ENCODE peak calls at places on chromosomes 12 and 14, in nine cellular contexts. One of them, this sample, is unnamed.

GRCh38 chr14:101503431-101504095 is 57.7 kb upstream of the DIO3 start:
- DNase-seq in stimulated activated effector memory CD8-positive, alpha-beta T cell treated with anti-CD3 and anti-CD28 coated beads, Interleukin-12 subunit alpha, Interleukin-12 subunit beta, amount 100 ng/mL, for 72 hours: no peak
- DNase-seq in ELF-1: no peak
- DNase-seq in NCI-H82: no peak
- DNase-seq in epithelial cell of esophagus: no peak
- DNase-seq in activated naive CD4-positive, alpha-beta T cell treated with Interleukin-2 at 50 U/mL for 16 hours: no peak
- DNase-seq in progenitor cell of endocrine pancreas: no peak
- DNase-seq in activated T-helper 9 cell treated with anti-CD3 and anti-CD28 coated beads, Interleukin-2, amount 50 U/mL, for 16 hours: no peak
- DNase-seq in Caki2: no peak
- DNase-seq in this sample: no peak

GRCh38 chr12:92288533-92288932 is 142.9 kb upstream of the BTG1 start:
- DNase-seq in stimulated activated effector memory CD8-positive, alpha-beta T cell treated with anti-CD3 and anti-CD28 coated beads, Interleukin-12 subunit alpha, Interleukin-12 subunit beta, amount 100 ng/mL, for 72 hours: no peak
- DNase-seq in ELF-1: no peak
- DNase-seq in NCI-H82: no peak
- DNase-seq in epithelial cell of esophagus: no peak
- DNase-seq in activated naive CD4-positive, alpha-beta T cell treated with Interleukin-2 at 50 U/mL for 16 hours: no peak
- DNase-seq in progenitor cell of endocrine pancreas: no peak
- DNase-seq in activated T-helper 9 cell treated with anti-CD3 and anti-CD28 coated beads, Interleukin-2, amount 50 U/mL, for 16 hours: no peak
- DNase-seq in Caki2: no peak
- DNase-seq in this sample: no peak

GRCh38 chr12:124686001-124686884 is 118.8 kb upstream of the NCOR2 start:
- DNase-seq in stimulated activated effector memory CD8-positive, alpha-beta T cell treated with anti-CD3 and anti-CD28 coated beads, Interleukin-12 subunit alpha, Interleukin-12 subunit beta, amount 100 ng/mL, for 72 hours: no peak
- DNase-seq in ELF-1: peak
- DNase-seq in NCI-H82: peak
- DNase-seq in epithelial cell of esophagus: peak
- DNase-seq in activated naive CD4-positive, alpha-beta T cell treated with Interleukin-2 at 50 U/mL for 16 hours: no peak
- DNase-seq in progenitor cell of endocrine pancreas: no peak
- DNase-seq in activated T-helper 9 cell treated with anti-CD3 and anti-CD28 coated beads, Interleukin-2, amount 50 U/mL, for 16 hours: no peak
- DNase-seq in Caki2: no peak
- DNase-seq in this sample: no peak

GRCh38 chr14:54338696-54339317 is 58.0 kb upstream of the CDKN3 start:
- DNase-seq in stimulated activated effector memory CD8-positive, alpha-beta T cell treated with anti-CD3 and anti-CD28 coated beads, Interleukin-12 subunit alpha, Interleukin-12 subunit beta, amount 100 ng/mL, for 72 hours: no peak
- DNase-seq in ELF-1: peak
- DNase-seq in NCI-H82: peak
- DNase-seq in epithelial cell of esophagus: peak
- DNase-seq in activated naive CD4-positive, alpha-beta T cell treated with Interleukin-2 at 50 U/mL for 16 hours: no peak
- DNase-seq in progenitor cell of endocrine pancreas: no peak
- DNase-seq in activated T-helper 9 cell treated with anti-CD3 and anti-CD28 coated beads, Interleukin-2, amount 50 U/mL, for 16 hours: no peak
- DNase-seq in Caki2: no peak
- DNase-seq in this sample: peak

GRCh38 chr14:100142073-100143040 is 17.1 kb downstream of the DEGS2 start:
- DNase-seq in stimulated activated effector memory CD8-positive, alpha-beta T cell treated with anti-CD3 and anti-CD28 coated beads, Interleukin-12 subunit alpha, Interleukin-12 subunit beta, amount 100 ng/mL, for 72 hours: no peak
- DNase-seq in ELF-1: peak
- DNase-seq in NCI-H82: no peak
- DNase-seq in epithelial cell of esophagus: no peak
- DNase-seq in activated naive CD4-positive, alpha-beta T cell treated with Interleukin-2 at 50 U/mL for 16 hours: no peak
- DNase-seq in progenitor cell of endocrine pancreas: peak
- DNase-seq in activated T-helper 9 cell treated with anti-CD3 and anti-CD28 coated beads, Interleukin-2, amount 50 U/mL, for 16 hours: no peak
- DNase-seq in Caki2: no peak
- DNase-seq in this sample: no peak

GRCh38 chr14:55332654-55333570 is 61.7 kb downstream of the FBXO34 start:
- DNase-seq in stimulated activated effector memory CD8-positive, alpha-beta T cell treated with anti-CD3 and anti-CD28 coated beads, Interleukin-12 subunit alpha, Interleukin-12 subunit beta, amount 100 ng/mL, for 72 hours: no peak
- DNase-seq in ELF-1: no peak
- DNase-seq in NCI-H82: no peak
- DNase-seq in epithelial cell of esophagus: no peak
- DNase-seq in activated naive CD4-positive, alpha-beta T cell treated with Interleukin-2 at 50 U/mL for 16 hours: no peak
- DNase-seq in progenitor cell of endocrine pancreas: no peak
- DNase-seq in activated T-helper 9 cell treated with anti-CD3 and anti-CD28 coated beads, Interleukin-2, amount 50 U/mL, for 16 hours: no peak
- DNase-seq in Caki2: no peak
- DNase-seq in this sample: no peak

GRCh38 chr14:42222924-42223471 is 616.3 kb downstream of the LRFN5 start:
- DNase-seq in stimulated activated effector memory CD8-positive, alpha-beta T cell treated with anti-CD3 and anti-CD28 coated beads, Interleukin-12 subunit alpha, Interleukin-12 subunit beta, amount 100 ng/mL, for 72 hours: no peak
- DNase-seq in ELF-1: peak
- DNase-seq in NCI-H82: peak
- DNase-seq in epithelial cell of esophagus: peak
- DNase-seq in activated naive CD4-positive, alpha-beta T cell treated with Interleukin-2 at 50 U/mL for 16 hours: no peak
- DNase-seq in progenitor cell of endocrine pancreas: no peak
- DNase-seq in activated T-helper 9 cell treated with anti-CD3 and anti-CD28 coated beads, Interleukin-2, amount 50 U/mL, for 16 hours: no peak
- DNase-seq in Caki2: peak
- DNase-seq in this sample: no peak

GRCh38 chr12:120496353-120497340 is 734 bp downstream of the DYNLL1 start:
- DNase-seq in stimulated activated effector memory CD8-positive, alpha-beta T cell treated with anti-CD3 and anti-CD28 coated beads, Interleukin-12 subunit alpha, Interleukin-12 subunit beta, amount 100 ng/mL, for 72 hours: peak
- DNase-seq in ELF-1: peak
- DNase-seq in NCI-H82: peak
- DNase-seq in epithelial cell of esophagus: peak
- DNase-seq in activated naive CD4-positive, alpha-beta T cell treated with Interleukin-2 at 50 U/mL for 16 hours: peak
- DNase-seq in progenitor cell of endocrine pancreas: peak
- DNase-seq in activated T-helper 9 cell treated with anti-CD3 and anti-CD28 coated beads, Interleukin-2, amount 50 U/mL, for 16 hours: peak
- DNase-seq in Caki2: peak
- DNase-seq in this sample: peak

GRCh38 chr12:97267166-97267565 is 195.4 kb upstream of the RMST start:
- DNase-seq in stimulated activated effector memory CD8-positive, alpha-beta T cell treated with anti-CD3 and anti-CD28 coated beads, Interleukin-12 subunit alpha, Interleukin-12 subunit beta, amount 100 ng/mL, for 72 hours: no peak
- DNase-seq in ELF-1: no peak
- DNase-seq in NCI-H82: no peak
- DNase-seq in epithelial cell of esophagus: no peak
- DNase-seq in activated naive CD4-positive, alpha-beta T cell treated with Interleukin-2 at 50 U/mL for 16 hours: no peak
- DNase-seq in progenitor cell of endocrine pancreas: no peak
- DNase-seq in activated T-helper 9 cell treated with anti-CD3 and anti-CD28 coated beads, Interleukin-2, amount 50 U/mL, for 16 hours: no peak
- DNase-seq in Caki2: no peak
- DNase-seq in this sample: no peak

GRCh38 chr12:106086696-106087095 is 52.1 kb downstream of the NUAK1 start:
- DNase-seq in stimulated activated effector memory CD8-positive, alpha-beta T cell treated with anti-CD3 and anti-CD28 coated beads, Interleukin-12 subunit alpha, Interleukin-12 subunit beta, amount 100 ng/mL, for 72 hours: no peak
- DNase-seq in ELF-1: no peak
- DNase-seq in NCI-H82: no peak
- DNase-seq in epithelial cell of esophagus: no peak
- DNase-seq in activated naive CD4-positive, alpha-beta T cell treated with Interleukin-2 at 50 U/mL for 16 hours: no peak
- DNase-seq in progenitor cell of endocrine pancreas: no peak
- DNase-seq in activated T-helper 9 cell treated with anti-CD3 and anti-CD28 coated beads, Interleukin-2, amount 50 U/mL, for 16 hours: no peak
- DNase-seq in Caki2: no peak
- DNase-seq in this sample: no peak

GRCh38 chr12:131203666-131204415 is 250.1 kb downstream of the ADGRD1 start:
- DNase-seq in stimulated activated effector memory CD8-positive, alpha-beta T cell treated with anti-CD3 and anti-CD28 coated beads, Interleukin-12 subunit alpha, Interleukin-12 subunit beta, amount 100 ng/mL, for 72 hours: no peak
- DNase-seq in ELF-1: no peak
- DNase-seq in NCI-H82: no peak
- DNase-seq in epithelial cell of esophagus: no peak
- DNase-seq in activated naive CD4-positive, alpha-beta T cell treated with Interleukin-2 at 50 U/mL for 16 hours: no peak
- DNase-seq in progenitor cell of endocrine pancreas: no peak
- DNase-seq in activated T-helper 9 cell treated with anti-CD3 and anti-CD28 coated beads, Interleukin-2, amount 50 U/mL, for 16 hours: no peak
- DNase-seq in Caki2: no peak
- DNase-seq in this sample: no peak

GRCh38 chr12:89731064-89731463 is 22.4 kb upstream of the ATP2B1 start:
- DNase-seq in stimulated activated effector memory CD8-positive, alpha-beta T cell treated with anti-CD3 and anti-CD28 coated beads, Interleukin-12 subunit alpha, Interleukin-12 subunit beta, amount 100 ng/mL, for 72 hours: no peak
- DNase-seq in ELF-1: no peak
- DNase-seq in NCI-H82: no peak
- DNase-seq in epithelial cell of esophagus: no peak
- DNase-seq in activated naive CD4-positive, alpha-beta T cell treated with Interleukin-2 at 50 U/mL for 16 hours: no peak
- DNase-seq in progenitor cell of endocrine pancreas: no peak
- DNase-seq in activated T-helper 9 cell treated with anti-CD3 and anti-CD28 coated beads, Interleukin-2, amount 50 U/mL, for 16 hours: no peak
- DNase-seq in Caki2: no peak
- DNase-seq in this sample: no peak

GRCh38 chr12:92041742-92042141 is 103.9 kb downstream of the BTG1 start:
- DNase-seq in stimulated activated effector memory CD8-positive, alpha-beta T cell treated with anti-CD3 and anti-CD28 coated beads, Interleukin-12 subunit alpha, Interleukin-12 subunit beta, amount 100 ng/mL, for 72 hours: no peak
- DNase-seq in ELF-1: no peak
- DNase-seq in NCI-H82: no peak
- DNase-seq in epithelial cell of esophagus: peak
- DNase-seq in activated naive CD4-positive, alpha-beta T cell treated with Interleukin-2 at 50 U/mL for 16 hours: no peak
- DNase-seq in progenitor cell of endocrine pancreas: no peak
- DNase-seq in activated T-helper 9 cell treated with anti-CD3 and anti-CD28 coated beads, Interleukin-2, amount 50 U/mL, for 16 hours: no peak
- DNase-seq in Caki2: no peak
- DNase-seq in this sample: no peak

GRCh38 chr14:74505831-74506230 is 12.3 kb downstream of the ISCA2 start:
- DNase-seq in stimulated activated effector memory CD8-positive, alpha-beta T cell treated with anti-CD3 and anti-CD28 coated beads, Interleukin-12 subunit alpha, Interleukin-12 subunit beta, amount 100 ng/mL, for 72 hours: no peak
- DNase-seq in ELF-1: no peak
- DNase-seq in NCI-H82: no peak
- DNase-seq in epithelial cell of esophagus: no peak
- DNase-seq in activated naive CD4-positive, alpha-beta T cell treated with Interleukin-2 at 50 U/mL for 16 hours: no peak
- DNase-seq in progenitor cell of endocrine pancreas: no peak
- DNase-seq in activated T-helper 9 cell treated with anti-CD3 and anti-CD28 coated beads, Interleukin-2, amount 50 U/mL, for 16 hours: no peak
- DNase-seq in Caki2: no peak
- DNase-seq in this sample: no peak

GRCh38 chr12:6464531-6464930 is 5.9 kb downstream of the VAMP1 start:
- DNase-seq in stimulated activated effector memory CD8-positive, alpha-beta T cell treated with anti-CD3 and anti-CD28 coated beads, Interleukin-12 subunit alpha, Interleukin-12 subunit beta, amount 100 ng/mL, for 72 hours: no peak
- DNase-seq in ELF-1: no peak
- DNase-seq in NCI-H82: no peak
- DNase-seq in epithelial cell of esophagus: no peak
- DNase-seq in activated naive CD4-positive, alpha-beta T cell treated with Interleukin-2 at 50 U/mL for 16 hours: no peak
- DNase-seq in progenitor cell of endocrine pancreas: no peak
- DNase-seq in activated T-helper 9 cell treated with anti-CD3 and anti-CD28 coated beads, Interleukin-2, amount 50 U/mL, for 16 hours: no peak
- DNase-seq in Caki2: no peak
- DNase-seq in this sample: no peak

GRCh38 chr12:94148841-94149780 is 734 bp downstream of the PLXNC1 start:
- DNase-seq in stimulated activated effector memory CD8-positive, alpha-beta T cell treated with anti-CD3 and anti-CD28 coated beads, Interleukin-12 subunit alpha, Interleukin-12 subunit beta, amount 100 ng/mL, for 72 hours: peak
- DNase-seq in ELF-1: peak
- DNase-seq in NCI-H82: peak
- DNase-seq in epithelial cell of esophagus: peak
- DNase-seq in activated naive CD4-positive, alpha-beta T cell treated with Interleukin-2 at 50 U/mL for 16 hours: peak
- DNase-seq in progenitor cell of endocrine pancreas: peak
- DNase-seq in activated T-helper 9 cell treated with anti-CD3 and anti-CD28 coated beads, Interleukin-2, amount 50 U/mL, for 16 hours: peak
- DNase-seq in Caki2: peak
- DNase-seq in this sample: peak

GRCh38 chr12:120292661-120293531 is at the start of gene RNU4-1:
- DNase-seq in stimulated activated effector memory CD8-positive, alpha-beta T cell treated with anti-CD3 and anti-CD28 coated beads, Interleukin-12 subunit alpha, Interleukin-12 subunit beta, amount 100 ng/mL, for 72 hours: peak
- DNase-seq in ELF-1: peak
- DNase-seq in NCI-H82: peak
- DNase-seq in epithelial cell of esophagus: peak
- DNase-seq in activated naive CD4-positive, alpha-beta T cell treated with Interleukin-2 at 50 U/mL for 16 hours: peak
- DNase-seq in progenitor cell of endocrine pancreas: peak
- DNase-seq in activated T-helper 9 cell treated with anti-CD3 and anti-CD28 coated beads, Interleukin-2, amount 50 U/mL, for 16 hours: peak
- DNase-seq in Caki2: peak
- DNase-seq in this sample: peak

GRCh38 chr12:107522692-107523477 is 162.7 kb upstream of the PWP1 start:
- DNase-seq in stimulated activated effector memory CD8-positive, alpha-beta T cell treated with anti-CD3 and anti-CD28 coated beads, Interleukin-12 subunit alpha, Interleukin-12 subunit beta, amount 100 ng/mL, for 72 hours: no peak
- DNase-seq in ELF-1: peak
- DNase-seq in NCI-H82: peak
- DNase-seq in epithelial cell of esophagus: no peak
- DNase-seq in activated naive CD4-positive, alpha-beta T cell treated with Interleukin-2 at 50 U/mL for 16 hours: no peak
- DNase-seq in progenitor cell of endocrine pancreas: no peak
- DNase-seq in activated T-helper 9 cell treated with anti-CD3 and anti-CD28 coated beads, Interleukin-2, amount 50 U/mL, for 16 hours: no peak
- DNase-seq in Caki2: no peak
- DNase-seq in this sample: no peak

GRCh38 chr12:51904951-51905471 is 2.3 kb upstream of the ACVRL1 start:
- DNase-seq in stimulated activated effector memory CD8-positive, alpha-beta T cell treated with anti-CD3 and anti-CD28 coated beads, Interleukin-12 subunit alpha, Interleukin-12 subunit beta, amount 100 ng/mL, for 72 hours: no peak
- DNase-seq in ELF-1: no peak
- DNase-seq in NCI-H82: no peak
- DNase-seq in epithelial cell of esophagus: peak
- DNase-seq in activated naive CD4-positive, alpha-beta T cell treated with Interleukin-2 at 50 U/mL for 16 hours: no peak
- DNase-seq in progenitor cell of endocrine pancreas: no peak
- DNase-seq in activated T-helper 9 cell treated with anti-CD3 and anti-CD28 coated beads, Interleukin-2, amount 50 U/mL, for 16 hours: no peak
- DNase-seq in Caki2: no peak
- DNase-seq in this sample: no peak

GRCh38 chr12:24044973-24045703 is 95.7 kb upstream of the SOX5 start:
- DNase-seq in stimulated activated effector memory CD8-positive, alpha-beta T cell treated with anti-CD3 and anti-CD28 coated beads, Interleukin-12 subunit alpha, Interleukin-12 subunit beta, amount 100 ng/mL, for 72 hours: no peak
- DNase-seq in ELF-1: no peak
- DNase-seq in NCI-H82: no peak
- DNase-seq in epithelial cell of esophagus: no peak
- DNase-seq in activated naive CD4-positive, alpha-beta T cell treated with Interleukin-2 at 50 U/mL for 16 hours: no peak
- DNase-seq in progenitor cell of endocrine pancreas: no peak
- DNase-seq in activated T-helper 9 cell treated with anti-CD3 and anti-CD28 coated beads, Interleukin-2, amount 50 U/mL, for 16 hours: no peak
- DNase-seq in Caki2: no peak
- DNase-seq in this sample: no peak

GRCh38 chr12:39581592-39581991 is 38.0 kb downstream of the ABCD2 start:
- DNase-seq in stimulated activated effector memory CD8-positive, alpha-beta T cell treated with anti-CD3 and anti-CD28 coated beads, Interleukin-12 subunit alpha, Interleukin-12 subunit beta, amount 100 ng/mL, for 72 hours: no peak
- DNase-seq in ELF-1: no peak
- DNase-seq in NCI-H82: no peak
- DNase-seq in epithelial cell of esophagus: peak
- DNase-seq in activated naive CD4-positive, alpha-beta T cell treated with Interleukin-2 at 50 U/mL for 16 hours: no peak
- DNase-seq in progenitor cell of endocrine pancreas: no peak
- DNase-seq in activated T-helper 9 cell treated with anti-CD3 and anti-CD28 coated beads, Interleukin-2, amount 50 U/mL, for 16 hours: no peak
- DNase-seq in Caki2: no peak
- DNase-seq in this sample: no peak

GRCh38 chr12:6869049-6870021 is 2.0 kb downstream of the TPI1 start:
- DNase-seq in stimulated activated effector memory CD8-positive, alpha-beta T cell treated with anti-CD3 and anti-CD28 coated beads, Interleukin-12 subunit alpha, Interleukin-12 subunit beta, amount 100 ng/mL, for 72 hours: peak
- DNase-seq in ELF-1: peak
- DNase-seq in NCI-H82: peak
- DNase-seq in epithelial cell of esophagus: peak
- DNase-seq in activated naive CD4-positive, alpha-beta T cell treated with Interleukin-2 at 50 U/mL for 16 hours: peak
- DNase-seq in progenitor cell of endocrine pancreas: peak
- DNase-seq in activated T-helper 9 cell treated with anti-CD3 and anti-CD28 coated beads, Interleukin-2, amount 50 U/mL, for 16 hours: peak
- DNase-seq in Caki2: peak
- DNase-seq in this sample: peak

GRCh38 chr12:21710944-21711343 is 53.3 kb upstream of the LDHB start:
- DNase-seq in stimulated activated effector memory CD8-positive, alpha-beta T cell treated with anti-CD3 and anti-CD28 coated beads, Interleukin-12 subunit alpha, Interleukin-12 subunit beta, amount 100 ng/mL, for 72 hours: no peak
- DNase-seq in ELF-1: no peak
- DNase-seq in NCI-H82: no peak
- DNase-seq in epithelial cell of esophagus: no peak
- DNase-seq in activated naive CD4-positive, alpha-beta T cell treated with Interleukin-2 at 50 U/mL for 16 hours: no peak
- DNase-seq in progenitor cell of endocrine pancreas: no peak
- DNase-seq in activated T-helper 9 cell treated with anti-CD3 and anti-CD28 coated beads, Interleukin-2, amount 50 U/mL, for 16 hours: no peak
- DNase-seq in Caki2: no peak
- DNase-seq in this sample: no peak

GRCh38 chr14:94831085-94831484 is 61.2 kb upstream of the GSC start:
- DNase-seq in stimulated activated effector memory CD8-positive, alpha-beta T cell treated with anti-CD3 and anti-CD28 coated beads, Interleukin-12 subunit alpha, Interleukin-12 subunit beta, amount 100 ng/mL, for 72 hours: no peak
- DNase-seq in ELF-1: no peak
- DNase-seq in NCI-H82: no peak
- DNase-seq in epithelial cell of esophagus: no peak
- DNase-seq in activated naive CD4-positive, alpha-beta T cell treated with Interleukin-2 at 50 U/mL for 16 hours: no peak
- DNase-seq in progenitor cell of endocrine pancreas: no peak
- DNase-seq in activated T-helper 9 cell treated with anti-CD3 and anti-CD28 coated beads, Interleukin-2, amount 50 U/mL, for 16 hours: no peak
- DNase-seq in Caki2: no peak
- DNase-seq in this sample: no peak

GRCh38 chr14:72754949-72755348 is 139.0 kb downstream of the DPF3 start:
- DNase-seq in stimulated activated effector memory CD8-positive, alpha-beta T cell treated with anti-CD3 and anti-CD28 coated beads, Interleukin-12 subunit alpha, Interleukin-12 subunit beta, amount 100 ng/mL, for 72 hours: peak
- DNase-seq in ELF-1: no peak
- DNase-seq in NCI-H82: no peak
- DNase-seq in epithelial cell of esophagus: no peak
- DNase-seq in activated naive CD4-positive, alpha-beta T cell treated with Interleukin-2 at 50 U/mL for 16 hours: no peak
- DNase-seq in progenitor cell of endocrine pancreas: no peak
- DNase-seq in activated T-helper 9 cell treated with anti-CD3 and anti-CD28 coated beads, Interleukin-2, amount 50 U/mL, for 16 hours: no peak
- DNase-seq in Caki2: no peak
- DNase-seq in this sample: no peak

GRCh38 chr14:24817638-24818053 is 183.7 kb upstream of the GZMB start:
- DNase-seq in stimulated activated effector memory CD8-positive, alpha-beta T cell treated with anti-CD3 and anti-CD28 coated beads, Interleukin-12 subunit alpha, Interleukin-12 subunit beta, amount 100 ng/mL, for 72 hours: no peak
- DNase-seq in ELF-1: peak
- DNase-seq in NCI-H82: no peak
- DNase-seq in epithelial cell of esophagus: no peak
- DNase-seq in activated naive CD4-positive, alpha-beta T cell treated with Interleukin-2 at 50 U/mL for 16 hours: no peak
- DNase-seq in progenitor cell of endocrine pancreas: no peak
- DNase-seq in activated T-helper 9 cell treated with anti-CD3 and anti-CD28 coated beads, Interleukin-2, amount 50 U/mL, for 16 hours: no peak
- DNase-seq in Caki2: no peak
- DNase-seq in this sample: no peak

GRCh38 chr14:92944976-92945375 is 22.0 kb downstream of the CHGA start:
- DNase-seq in stimulated activated effector memory CD8-positive, alpha-beta T cell treated with anti-CD3 and anti-CD28 coated beads, Interleukin-12 subunit alpha, Interleukin-12 subunit beta, amount 100 ng/mL, for 72 hours: no peak
- DNase-seq in ELF-1: no peak
- DNase-seq in NCI-H82: no peak
- DNase-seq in epithelial cell of esophagus: no peak
- DNase-seq in activated naive CD4-positive, alpha-beta T cell treated with Interleukin-2 at 50 U/mL for 16 hours: no peak
- DNase-seq in progenitor cell of endocrine pancreas: no peak
- DNase-seq in activated T-helper 9 cell treated with anti-CD3 and anti-CD28 coated beads, Interleukin-2, amount 50 U/mL, for 16 hours: no peak
- DNase-seq in Caki2: no peak
- DNase-seq in this sample: no peak

GRCh38 chr12:67804168-67804567 is 155.6 kb downstream of the DYRK2 start:
- DNase-seq in stimulated activated effector memory CD8-positive, alpha-beta T cell treated with anti-CD3 and anti-CD28 coated beads, Interleukin-12 subunit alpha, Interleukin-12 subunit beta, amount 100 ng/mL, for 72 hours: peak
- DNase-seq in ELF-1: no peak
- DNase-seq in NCI-H82: no peak
- DNase-seq in epithelial cell of esophagus: no peak
- DNase-seq in activated naive CD4-positive, alpha-beta T cell treated with Interleukin-2 at 50 U/mL for 16 hours: peak
- DNase-seq in progenitor cell of endocrine pancreas: no peak
- DNase-seq in activated T-helper 9 cell treated with anti-CD3 and anti-CD28 coated beads, Interleukin-2, amount 50 U/mL, for 16 hours: peak
- DNase-seq in Caki2: no peak
- DNase-seq in this sample: no peak

This sample was measured in HAP-1.